ENCODE peak calls at places on chromosomes 13 and 19, in ten cellular contexts. One of them, this sample, is unnamed.

GRCh38 chr13:30119476-30119875 is 187.9 kb downstream of the KATNAL1 start:
- DNase-seq in fibroblast of lung: peak
- DNase-seq in GM10248: no peak
- DNase-seq in mesothelial cell of epicardium: no peak
- DNase-seq in cardiac fibroblast: peak
- DNase-seq in AG10803: peak
- DNase-seq in glutamatergic neuron: no peak
- DNase-seq in tibial nerve: no peak
- DNase-seq in astrocyte of the spinal cord: peak
- DNase-seq in epithelial cell of esophagus: peak
- DNase-seq in this sample: no peak

GRCh38 chr19:29872224-29872731 is 60.5 kb downstream of the CCNE1 start:
- DNase-seq in fibroblast of lung: peak
- DNase-seq in mesothelial cell of epicardium: no peak
- DNase-seq in cardiac fibroblast: peak
- DNase-seq in glutamatergic neuron: peak
- DNase-seq in AG10803: no peak
- DNase-seq in epithelial cell of esophagus: peak
- DNase-seq in GM10248: no peak
- DNase-seq in astrocyte of the spinal cord: no peak
- DNase-seq in tibial nerve: no peak
- DNase-seq in this sample: peak

GRCh38 chr13:104737713-104738112 is 1671.5 kb upstream of the SLC10A2 start:
- DNase-seq in epithelial cell of esophagus: no peak
- DNase-seq in mesothelial cell of epicardium: no peak
- DNase-seq in GM10248: no peak
- DNase-seq in cardiac fibroblast: peak
- DNase-seq in fibroblast of lung: peak
- DNase-seq in tibial nerve: no peak
- DNase-seq in astrocyte of the spinal cord: no peak
- DNase-seq in glutamatergic neuron: no peak
- DNase-seq in AG10803: no peak
- DNase-seq in this sample: no peak

GRCh38 chr19:18772620-18773587 is 18.2 kb downstream of the COMP start:
- DNase-seq in epithelial cell of esophagus: peak
- DNase-seq in AG10803: no peak
- DNase-seq in astrocyte of the spinal cord: no peak
- DNase-seq in mesothelial cell of epicardium: no peak
- DNase-seq in tibial nerve: no peak
- DNase-seq in fibroblast of lung: no peak
- DNase-seq in glutamatergic neuron: no peak
- DNase-seq in GM10248: no peak
- DNase-seq in cardiac fibroblast: no peak
- DNase-seq in this sample: no peak

GRCh38 chr13:106521101-106521799 is 14.2 kb downstream of the EFNB2 start:
- DNase-seq in astrocyte of the spinal cord: no peak
- DNase-seq in fibroblast of lung: no peak
- DNase-seq in glutamatergic neuron: no peak
- DNase-seq in cardiac fibroblast: no peak
- DNase-seq in GM10248: no peak
- DNase-seq in mesothelial cell of epicardium: no peak
- DNase-seq in AG10803: no peak
- DNase-seq in epithelial cell of esophagus: peak
- DNase-seq in tibial nerve: no peak
- DNase-seq in this sample: no peak

GRCh38 chr19:48145596-48146254 is 24.4 kb downstream of the LIG1 start:
- DNase-seq in GM10248: no peak
- DNase-seq in glutamatergic neuron: no peak
- DNase-seq in mesothelial cell of epicardium: no peak
- DNase-seq in AG10803: peak
- DNase-seq in astrocyte of the spinal cord: no peak
- DNase-seq in tibial nerve: no peak
- DNase-seq in fibroblast of lung: no peak
- DNase-seq in epithelial cell of esophagus: no peak
- DNase-seq in cardiac fibroblast: no peak
- DNase-seq in this sample: no peak

GRCh38 chr19:47296036-47296435 is 13.6 kb upstream of the C5AR1 start:
- DNase-seq in epithelial cell of esophagus: peak
- DNase-seq in AG10803: peak
- DNase-seq in mesothelial cell of epicardium: peak
- DNase-seq in fibroblast of lung: peak
- DNase-seq in glutamatergic neuron: peak
- DNase-seq in tibial nerve: peak
- DNase-seq in cardiac fibroblast: peak
- DNase-seq in astrocyte of the spinal cord: peak
- DNase-seq in GM10248: peak
- DNase-seq in this sample: peak

GRCh38 chr13:104460553-104460952 is 1394.3 kb upstream of the SLC10A2 start:
- DNase-seq in epithelial cell of esophagus: peak
- DNase-seq in astrocyte of the spinal cord: peak
- DNase-seq in AG10803: no peak
- DNase-seq in GM10248: no peak
- DNase-seq in tibial nerve: no peak
- DNase-seq in mesothelial cell of epicardium: no peak
- DNase-seq in cardiac fibroblast: peak
- DNase-seq in glutamatergic neuron: no peak
- DNase-seq in fibroblast of lung: peak
- DNase-seq in this sample: no peak

GRCh38 chr19:17255150-17255621 is 9.4 kb downstream of the USHBP1 start:
- DNase-seq in mesothelial cell of epicardium: no peak
- DNase-seq in AG10803: no peak
- DNase-seq in astrocyte of the spinal cord: no peak
- DNase-seq in GM10248: no peak
- DNase-seq in epithelial cell of esophagus: peak
- DNase-seq in fibroblast of lung: no peak
- DNase-seq in tibial nerve: no peak
- DNase-seq in cardiac fibroblast: no peak
- DNase-seq in glutamatergic neuron: no peak
- DNase-seq in this sample: no peak

GRCh38 chr19:35222373-35223005 is 6.0 kb downstream of the FAM187B start:
- DNase-seq in mesothelial cell of epicardium: no peak
- DNase-seq in astrocyte of the spinal cord: no peak
- DNase-seq in tibial nerve: no peak
- DNase-seq in fibroblast of lung: no peak
- DNase-seq in epithelial cell of esophagus: no peak
- DNase-seq in GM10248: peak
- DNase-seq in AG10803: no peak
- DNase-seq in glutamatergic neuron: no peak
- DNase-seq in cardiac fibroblast: no peak
- DNase-seq in this sample: no peak

GRCh38 chr19:22882797-22883196 is 50.7 kb downstream of the ZNF723 start:
- DNase-seq in GM10248: no peak
- DNase-seq in glutamatergic neuron: no peak
- DNase-seq in tibial nerve: peak
- DNase-seq in cardiac fibroblast: peak
- DNase-seq in fibroblast of lung: peak
- DNase-seq in mesothelial cell of epicardium: no peak
- DNase-seq in astrocyte of the spinal cord: peak
- DNase-seq in AG10803: peak
- DNase-seq in epithelial cell of esophagus: peak
- DNase-seq in this sample: no peak

GRCh38 chr19:4369888-4370260 is 26.5 kb downstream of the MPND start:
- DNase-seq in glutamatergic neuron: peak
- DNase-seq in astrocyte of the spinal cord: peak
- DNase-seq in mesothelial cell of epicardium: no peak
- DNase-seq in AG10803: peak
- DNase-seq in GM10248: peak
- DNase-seq in fibroblast of lung: no peak
- DNase-seq in cardiac fibroblast: no peak
- DNase-seq in epithelial cell of esophagus: peak
- DNase-seq in tibial nerve: no peak
- DNase-seq in this sample: peak

GRCh38 chr19:38841180-38841766 is 8.5 kb downstream of the HNRNPL start:
- DNase-seq in cardiac fibroblast: no peak
- DNase-seq in GM10248: no peak
- DNase-seq in epithelial cell of esophagus: no peak
- DNase-seq in fibroblast of lung: no peak
- DNase-seq in mesothelial cell of epicardium: no peak
- DNase-seq in AG10803: no peak
- DNase-seq in tibial nerve: no peak
- DNase-seq in glutamatergic neuron: no peak
- DNase-seq in astrocyte of the spinal cord: no peak
- DNase-seq in this sample: no peak

GRCh38 chr19:29675120-29675649 is 9.9 kb downstream of the PLEKHF1 start:
- DNase-seq in glutamatergic neuron: no peak
- DNase-seq in cardiac fibroblast: no peak
- DNase-seq in AG10803: no peak
- DNase-seq in epithelial cell of esophagus: no peak
- DNase-seq in fibroblast of lung: no peak
- DNase-seq in GM10248: no peak
- DNase-seq in tibial nerve: no peak
- DNase-seq in astrocyte of the spinal cord: no peak
- DNase-seq in mesothelial cell of epicardium: no peak
- DNase-seq in this sample: no peak

GRCh38 chr13:33717775-33718174 is 100.2 kb upstream of the RFC3 start:
- DNase-seq in mesothelial cell of epicardium: no peak
- DNase-seq in astrocyte of the spinal cord: no peak
- DNase-seq in GM10248: no peak
- DNase-seq in AG10803: no peak
- DNase-seq in cardiac fibroblast: no peak
- DNase-seq in tibial nerve: no peak
- DNase-seq in fibroblast of lung: no peak
- DNase-seq in epithelial cell of esophagus: no peak
- DNase-seq in glutamatergic neuron: no peak
- DNase-seq in this sample: no peak

DNA sequence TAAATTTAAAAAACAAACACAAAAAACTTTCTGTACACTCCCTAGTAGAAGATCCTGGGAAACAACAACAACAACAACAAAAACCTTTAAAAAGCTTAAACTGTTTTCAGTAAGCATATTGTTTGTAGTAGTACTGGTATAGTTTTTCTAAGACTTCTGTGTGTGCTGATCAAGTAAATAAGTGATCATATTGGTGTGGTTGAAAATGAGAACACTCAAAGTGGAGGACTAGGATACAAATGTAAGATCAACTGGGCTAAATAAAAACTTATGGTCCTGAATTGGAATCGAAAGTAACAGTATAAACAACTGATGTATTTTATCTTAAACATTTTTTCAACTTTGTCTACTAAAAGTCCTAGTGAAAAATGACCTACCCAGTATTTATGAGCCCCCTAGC is 135.5 kb downstream of the FOXO1 start:
- DNase-seq in fibroblast of lung: no peak
- DNase-seq in glutamatergic neuron: no peak
- DNase-seq in epithelial cell of esophagus: no peak
- DNase-seq in mesothelial cell of epicardium: no peak
- DNase-seq in GM10248: no peak
- DNase-seq in astrocyte of the spinal cord: no peak
- DNase-seq in cardiac fibroblast: no peak
- DNase-seq in tibial nerve: no peak
- DNase-seq in AG10803: no peak
- DNase-seq in this sample: no peak
- TF ChIP-seq CTCF in fibroblast of lung: no peak
- TF ChIP-seq CTCF in glutamatergic neuron: no peak
- TF ChIP-seq CTCF in epithelial cell of esophagus: no peak
- TF ChIP-seq CTCF in mesothelial cell of epicardium: no peak
- TF ChIP-seq CTCF in GM10248: no peak
- TF ChIP-seq CTCF in astrocyte of the spinal cord: no peak
- TF ChIP-seq CTCF in cardiac fibroblast: no peak
- TF ChIP-seq CTCF in tibial nerve: no peak
- TF ChIP-seq CTCF in AG10803: no peak
- TF ChIP-seq CTCF in this sample: no peak

DNA sequence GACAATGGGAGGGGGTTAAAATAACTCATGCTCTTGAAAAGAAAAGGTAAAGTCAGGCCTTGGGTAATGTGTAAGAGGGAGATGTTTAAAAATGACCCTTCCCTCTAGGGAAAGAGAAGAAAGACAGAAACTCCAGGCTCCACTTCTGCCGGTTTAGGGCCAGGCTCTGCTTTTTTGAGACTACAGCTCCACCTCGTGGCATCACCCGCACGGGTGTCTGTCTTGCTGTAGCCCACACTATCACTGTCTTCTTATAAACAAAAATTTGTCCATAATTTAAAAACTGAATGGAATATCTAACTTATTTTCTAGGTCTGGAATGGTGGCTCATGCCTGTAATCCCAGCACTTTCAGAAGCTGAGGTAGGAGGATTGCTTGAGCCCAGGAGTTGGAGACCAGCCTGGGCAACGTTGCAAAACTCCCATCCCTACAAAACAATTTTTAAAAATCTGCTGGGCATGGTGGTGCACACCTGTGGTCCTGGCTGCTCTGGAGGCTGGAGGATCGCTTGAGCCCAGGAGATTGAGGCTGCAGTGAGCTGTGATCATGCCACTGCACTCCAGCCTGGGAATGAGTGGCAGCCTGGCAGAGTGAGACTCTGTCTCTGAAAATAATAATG is 65.1 kb upstream of the GTF3A start:
- DNase-seq in AG10803: peak
- DNase-seq in epithelial cell of esophagus: peak
- DNase-seq in mesothelial cell of epicardium: peak
- DNase-seq in tibial nerve: peak
- DNase-seq in astrocyte of the spinal cord: peak
- DNase-seq in GM10248: peak
- DNase-seq in cardiac fibroblast: peak
- DNase-seq in fibroblast of lung: peak
- DNase-seq in glutamatergic neuron: peak
- DNase-seq in this sample: peak
- TF ChIP-seq CTCF in AG10803: peak
- TF ChIP-seq CTCF in epithelial cell of esophagus: peak
- TF ChIP-seq CTCF in mesothelial cell of epicardium: peak
- TF ChIP-seq CTCF in tibial nerve: peak
- TF ChIP-seq CTCF in astrocyte of the spinal cord: peak
- TF ChIP-seq CTCF in GM10248: peak
- TF ChIP-seq CTCF in cardiac fibroblast: peak
- TF ChIP-seq CTCF in fibroblast of lung: peak
- TF ChIP-seq CTCF in glutamatergic neuron: peak
- TF ChIP-seq CTCF in this sample: peak

GRCh38 chr13:102089177-102089576 is 312.7 kb downstream of the FGF14 start:
- DNase-seq in astrocyte of the spinal cord: peak
- DNase-seq in fibroblast of lung: peak
- DNase-seq in AG10803: peak
- DNase-seq in GM10248: no peak
- DNase-seq in mesothelial cell of epicardium: no peak
- DNase-seq in cardiac fibroblast: no peak
- DNase-seq in epithelial cell of esophagus: peak
- DNase-seq in glutamatergic neuron: no peak
- DNase-seq in tibial nerve: no peak
- DNase-seq in this sample: no peak
- TF ChIP-seq CTCF in astrocyte of the spinal cord: peak
- TF ChIP-seq CTCF in fibroblast of lung: peak
- TF ChIP-seq CTCF in AG10803: peak
- TF ChIP-seq CTCF in GM10248: no peak
- TF ChIP-seq CTCF in mesothelial cell of epicardium: no peak
- TF ChIP-seq CTCF in cardiac fibroblast: peak
- TF ChIP-seq CTCF in epithelial cell of esophagus: peak
- TF ChIP-seq CTCF in glutamatergic neuron: no peak
- TF ChIP-seq CTCF in tibial nerve: no peak
- TF ChIP-seq CTCF in this sample: no peak

DNA sequence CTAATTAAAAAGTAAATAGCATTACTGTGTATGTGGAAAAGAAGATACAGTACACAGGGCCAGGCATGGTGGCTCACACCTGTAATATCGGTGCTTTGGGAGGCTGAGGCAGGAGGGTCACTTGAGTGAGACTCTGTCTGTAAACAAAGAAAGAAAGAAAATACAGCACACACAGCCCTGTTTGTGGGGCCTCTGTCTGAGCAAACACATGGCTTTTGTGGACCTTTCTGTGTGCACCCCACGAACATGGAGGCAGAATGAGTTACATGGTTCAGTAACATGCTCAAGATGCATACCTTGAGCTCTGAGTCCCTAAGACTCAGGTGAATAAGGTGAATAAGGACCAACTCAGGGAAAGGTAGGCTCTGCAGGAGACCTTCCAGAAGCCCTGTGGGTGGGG is 20.0 kb upstream of the AMER2 start:
- DNase-seq in cardiac fibroblast: no peak
- DNase-seq in glutamatergic neuron: no peak
- DNase-seq in fibroblast of lung: no peak
- DNase-seq in mesothelial cell of epicardium: no peak
- DNase-seq in tibial nerve: no peak
- DNase-seq in epithelial cell of esophagus: no peak
- DNase-seq in astrocyte of the spinal cord: no peak
- DNase-seq in AG10803: no peak
- DNase-seq in GM10248: no peak
- DNase-seq in this sample: no peak
- TF ChIP-seq CTCF in cardiac fibroblast: no peak
- TF ChIP-seq CTCF in glutamatergic neuron: no peak
- TF ChIP-seq CTCF in fibroblast of lung: no peak
- TF ChIP-seq CTCF in mesothelial cell of epicardium: no peak
- TF ChIP-seq CTCF in tibial nerve: no peak
- TF ChIP-seq CTCF in epithelial cell of esophagus: no peak
- TF ChIP-seq CTCF in astrocyte of the spinal cord: no peak
- TF ChIP-seq CTCF in AG10803: no peak
- TF ChIP-seq CTCF in GM10248: no peak
- TF ChIP-seq CTCF in this sample: no peak